ENCODE peak calls at places on chromosomes 13 and 19, in five cellular contexts. G, U, B, K and J are unnamed samples. For H3K4me1, the result is how much of the 10 kb centered on the place peaks cover.

GRCh38 chr19:52896431-52897148 is 845 bp downstream of the ZNF320 start:
- DNase-seq in U (peak), G (no peak), K (peak), B (peak), J (peak)

GRCh38 chr13:73034901-73035300 is 23.9 kb upstream of the KLF5 start:
- DNase-seq in U (no peak), G (no peak), B (no peak), K (no peak), J (no peak)

GRCh38 chr19:50992666-50993035 is 8.8 kb downstream of the KLK8 start:
- DNase-seq in U (no peak), G (no peak), B (no peak), K (no peak), J (no peak)

GRCh38 chr13:101059803-101060202 is 356.5 kb downstream of the NALCN start:
- DNase-seq in U (no peak), B (no peak), G (no peak), K (no peak), J (no peak)

GRCh38 chr19:14385492-14385891 is 4.2 kb downstream of the ADGRE5 start:
- DNase-seq in G (no peak), K (no peak), U (no peak), B (no peak), J (no peak)

GRCh38 chr19:16585808-16586476 is 13.7 kb upstream of the SLC35E1 start:
- DNase-seq in U (peak), G (no peak), B (no peak), K (no peak), J (no peak)

GRCh38 chr13:46648166-46648607 is 95.2 kb downstream of the LRCH1 start:
- DNase-seq in U (peak), G (no peak), B (peak), K (peak), J (peak)

GRCh38 chr13:73335226-73335625 is 276.4 kb downstream of the KLF5 start:
- DNase-seq in G (no peak), B (no peak), U (no peak), K (no peak), J (no peak)

GRCh38 chr13:113114511-113115362 is 7.9 kb upstream of the F10 start:
- DNase-seq in U (no peak), G (no peak), B (no peak), K (no peak), J (peak)

GRCh38 chr19:13008926-13009787 is 13.9 kb downstream of the NFIX start:
- DNase-seq in U (no peak), G (no peak), K (no peak), B (peak), J (no peak)

GRCh38 chr19:51473009-51473707 is 5.2 kb upstream of the CEACAM18 start:
- DNase-seq in G (peak), U (peak), K (peak), B (peak), J (peak)

GRCh38 chr13:20984879-20985278 is 76.5 kb downstream of the LATS2 start:
- DNase-seq in K (no peak), G (no peak), U (no peak), B (no peak), J (no peak)

GRCh38 chr13:98514268-98514667 is 62.6 kb downstream of the STK24 start:
- DNase-seq in G (no peak), U (no peak), B (no peak), K (no peak), J (no peak)

GRCh38 chr13:31540316-31540715 is 199.0 kb upstream of the RXFP2 start:
- DNase-seq in G (no peak), K (no peak), U (no peak), B (no peak), J (no peak)

GRCh38 chr13:48790996-48791395 is 137.3 kb downstream of the CYSLTR2 start:
- DNase-seq in B (no peak), G (no peak), K (no peak), U (no peak), J (no peak)

GRCh38 chr13:45299194-45299593 is 41.8 kb downstream of the TPT1 start:
- DNase-seq in G (no peak), U (no peak), K (no peak), B (no peak), J (no peak)

GRCh38 chr13:42229287-42229686 is 42.7 kb upstream of the AKAP11 start:
- DNase-seq in B (no peak), K (no peak), G (no peak), U (no peak), J (no peak)

GRCh38 chr19:11423164-11423803 is 4.2 kb upstream of the RGL3 start:
- DNase-seq in B (no peak), G (no peak), K (no peak), U (no peak), J (no peak)

GRCh38 chr19:55600336-55601028 is 394 bp downstream of the ZNF524 start:
- DNase-seq in G (no peak), B (no peak), U (no peak), K (peak), J (no peak)
- H3K4me3 ChIP-seq in G (peak), B (peak), U (peak), K (peak), J (peak)

DNA sequence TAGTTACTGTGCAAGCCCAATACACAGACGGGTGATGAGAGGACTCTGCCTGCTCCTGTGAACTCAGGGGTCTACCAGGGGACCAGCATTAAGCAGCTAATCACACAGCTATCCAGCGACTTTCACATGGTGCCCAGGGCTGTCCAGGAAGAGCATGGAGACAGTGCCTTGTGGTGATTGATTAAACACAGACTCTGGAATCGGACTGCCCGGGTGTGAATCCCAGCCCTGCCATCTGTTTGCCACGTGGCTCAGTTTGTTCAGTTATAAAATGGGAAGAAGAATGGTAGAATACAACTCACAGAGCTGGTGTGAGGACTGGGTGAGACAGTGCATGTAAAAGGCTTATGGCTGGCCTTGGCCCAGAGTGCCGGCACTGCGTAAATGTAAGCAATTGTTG is 42.1 kb upstream of the NPAS1 start:
- DNase-seq in K (no peak), U (no peak), B (no peak), G (no peak), J (no peak)
- H3K4me1 ChIP-seq in K (under half), U (under half), B (under half), G (under half), J (under half)

DNA sequence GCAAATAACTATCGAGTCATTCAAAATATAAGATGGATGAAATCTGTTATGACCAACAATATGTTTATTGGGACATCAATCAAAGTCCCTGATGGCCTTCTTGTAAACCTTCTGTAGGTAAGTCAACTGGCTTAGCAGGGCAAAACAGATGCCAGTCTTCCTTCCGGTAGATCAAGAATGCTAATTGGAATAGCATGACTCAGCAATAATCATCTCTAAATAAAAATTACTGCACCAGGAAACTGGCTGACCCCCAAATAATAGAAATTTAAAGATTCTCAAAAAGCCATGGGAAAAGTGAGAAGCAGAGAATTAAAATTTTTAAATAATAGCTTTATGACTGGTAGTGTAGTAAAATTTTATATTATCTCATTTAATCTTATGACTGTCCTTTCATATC is 1005.4 kb downstream of the OLFM4 start:
- DNase-seq in B (no peak), K (no peak), G (no peak), U (no peak), J (no peak)
- H3K4me3 ChIP-seq in B (no peak), K (no peak), G (no peak), U (no peak), J (no peak)

GRCh38 chr19:18478545-18479311 is 40.8 kb upstream of the ISYNA1 start:
- DNase-seq in B (peak), U (peak), K (no peak), G (peak), J (no peak)
- H3K4me1 ChIP-seq in B (under half), U (under half), K (under half), G (half or more), J (under half)

DNA sequence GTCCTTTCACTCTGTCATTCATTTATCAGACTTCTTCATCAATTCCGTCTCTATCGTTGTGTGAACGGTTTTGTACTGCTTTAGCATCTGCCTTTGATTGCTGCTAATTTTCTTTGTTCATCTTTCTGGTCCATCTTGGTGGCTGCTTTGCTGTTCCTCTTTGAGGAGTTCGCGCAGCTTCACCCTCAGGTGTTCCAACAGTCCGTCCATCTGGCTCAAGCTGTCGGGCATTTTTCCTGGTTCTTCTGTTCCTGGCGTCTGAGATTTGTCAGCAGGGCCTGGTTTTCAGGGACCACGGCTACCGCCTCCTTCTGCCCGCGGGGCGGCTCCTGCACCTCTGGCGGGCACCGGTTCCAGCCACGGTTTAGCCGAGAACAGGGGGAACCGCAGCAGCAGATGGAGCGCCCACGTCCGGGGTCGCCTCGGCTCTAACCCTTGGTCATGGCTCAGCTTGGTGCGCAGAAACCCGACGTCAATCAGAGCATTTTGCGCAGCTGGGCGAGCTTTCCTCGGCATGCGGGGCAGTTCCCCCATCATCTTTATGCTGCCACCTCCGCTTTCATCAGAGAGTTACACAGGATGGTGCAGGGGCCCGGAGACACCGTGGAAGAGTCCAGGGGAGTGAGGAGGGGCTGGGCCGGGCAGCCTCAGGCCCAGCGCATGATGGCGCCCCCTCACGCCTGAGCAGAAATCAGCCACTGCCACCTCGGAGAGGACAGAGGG is 89.5 kb downstream of the ZNF100 start:
- DNase-seq in B (no peak), K (no peak), U (no peak), G (no peak), J (no peak)
- H3K4me3 ChIP-seq in B (no peak), K (no peak), U (no peak), G (no peak), J (no peak)

GRCh38 chr19:4711211-4711610 is 12.4 kb downstream of the DPP9 start:
- DNase-seq in U (no peak), B (no peak), K (no peak), G (no peak), J (no peak)

GRCh38 chr19:4707956-4708650 is 15.5 kb downstream of the DPP9 start:
- DNase-seq in B (no peak), U (no peak), K (no peak), G (no peak), J (no peak)

GRCh38 chr19:4709440-4710280 is 14.0 kb downstream of the DPP9 start:
- DNase-seq in G (no peak), U (no peak), K (no peak), B (no peak), J (no peak)

GRCh38 chr19:4712771-4713170 is 10.9 kb downstream of the DPP9 start:
- DNase-seq in G (no peak), B (no peak), K (no peak), U (no peak), J (no peak)

DNA sequence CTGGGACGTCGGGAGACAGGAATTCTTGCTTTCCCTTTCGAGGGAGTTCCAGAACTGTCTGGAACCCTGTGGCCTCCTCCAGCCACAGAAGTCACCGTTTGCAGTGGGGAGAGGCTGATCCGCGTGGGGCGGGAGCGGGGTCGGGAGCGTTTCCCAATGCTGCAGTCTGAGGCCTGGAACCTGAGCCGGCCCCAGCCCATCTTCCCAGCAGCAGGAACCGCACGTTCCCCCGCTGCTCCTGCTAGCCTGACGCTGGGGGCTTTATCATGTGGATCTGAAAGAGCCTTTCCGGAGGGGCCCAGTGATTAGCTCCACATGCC is 13.4 kb downstream of the DPP9 start:
- DNase-seq in B (no peak), G (no peak), K (no peak), U (no peak), J (no peak)
- H3K4me1 ChIP-seq in B (under half), G (under half), K (under half), U (under half), J (under half)